ENCODE peak calls at places on chromosomes 5 and 9, in nine cellular contexts. One of them, this sample, is unnamed.

GRCh38 chr5:141734501-141735231 is 52.6 kb upstream of the ARAP3 start:
- DNase-seq in anterior cingulate cortex: no peak
- DNase-seq in stimulated activated CD8-positive, alpha-beta memory T cell treated with anti-CD3 and anti-CD28 coated beads, Interleukin-2, amount 100 ng/mL, for 1 hour: no peak
- DNase-seq in stimulated activated CD4-positive, alpha-beta T cell treated with anti-CD3 and anti-CD28 coated beads, Interleukin-2, amount 100 ng/mL, for 24 hours: peak
- DNase-seq in CD8-positive, alpha-beta T cell: no peak
- DNase-seq in Right ventricle myocardium superior: no peak
- DNase-seq in astrocyte of the spinal cord: peak
- DNase-seq in fibroblast of lung: peak
- DNase-seq in amniotic epithelial cell: peak
- DNase-seq in this sample: no peak

GRCh38 chr9:87662808-87663528 is 63.0 kb upstream of the CTSL start:
- DNase-seq in anterior cingulate cortex: no peak
- DNase-seq in stimulated activated CD8-positive, alpha-beta memory T cell treated with anti-CD3 and anti-CD28 coated beads, Interleukin-2, amount 100 ng/mL, for 1 hour: no peak
- DNase-seq in stimulated activated CD4-positive, alpha-beta T cell treated with anti-CD3 and anti-CD28 coated beads, Interleukin-2, amount 100 ng/mL, for 24 hours: peak
- DNase-seq in CD8-positive, alpha-beta T cell: no peak
- DNase-seq in Right ventricle myocardium superior: peak
- DNase-seq in astrocyte of the spinal cord: peak
- DNase-seq in fibroblast of lung: peak
- DNase-seq in amniotic epithelial cell: peak
- DNase-seq in this sample: no peak

GRCh38 chr5:135534609-135535419 is 950 bp downstream of the NEUROG1 start:
- DNase-seq in anterior cingulate cortex: no peak
- DNase-seq in stimulated activated CD8-positive, alpha-beta memory T cell treated with anti-CD3 and anti-CD28 coated beads, Interleukin-2, amount 100 ng/mL, for 1 hour: no peak
- DNase-seq in stimulated activated CD4-positive, alpha-beta T cell treated with anti-CD3 and anti-CD28 coated beads, Interleukin-2, amount 100 ng/mL, for 24 hours: no peak
- DNase-seq in CD8-positive, alpha-beta T cell: no peak
- DNase-seq in Right ventricle myocardium superior: no peak
- DNase-seq in astrocyte of the spinal cord: no peak
- DNase-seq in fibroblast of lung: no peak
- DNase-seq in amniotic epithelial cell: no peak
- DNase-seq in this sample: no peak

GRCh38 chr5:170357853-170358497 is 31.2 kb downstream of the KCNMB1 start:
- DNase-seq in anterior cingulate cortex: no peak
- DNase-seq in stimulated activated CD8-positive, alpha-beta memory T cell treated with anti-CD3 and anti-CD28 coated beads, Interleukin-2, amount 100 ng/mL, for 1 hour: no peak
- DNase-seq in stimulated activated CD4-positive, alpha-beta T cell treated with anti-CD3 and anti-CD28 coated beads, Interleukin-2, amount 100 ng/mL, for 24 hours: no peak
- DNase-seq in CD8-positive, alpha-beta T cell: no peak
- DNase-seq in Right ventricle myocardium superior: peak
- DNase-seq in astrocyte of the spinal cord: no peak
- DNase-seq in fibroblast of lung: no peak
- DNase-seq in amniotic epithelial cell: no peak
- DNase-seq in this sample: no peak

GRCh38 chr5:136070486-136071285 is 41.9 kb downstream of the TGFBI start:
- DNase-seq in anterior cingulate cortex: no peak
- DNase-seq in stimulated activated CD8-positive, alpha-beta memory T cell treated with anti-CD3 and anti-CD28 coated beads, Interleukin-2, amount 100 ng/mL, for 1 hour: no peak
- DNase-seq in stimulated activated CD4-positive, alpha-beta T cell treated with anti-CD3 and anti-CD28 coated beads, Interleukin-2, amount 100 ng/mL, for 24 hours: no peak
- DNase-seq in CD8-positive, alpha-beta T cell: no peak
- DNase-seq in Right ventricle myocardium superior: no peak
- DNase-seq in astrocyte of the spinal cord: no peak
- DNase-seq in fibroblast of lung: no peak
- DNase-seq in amniotic epithelial cell: no peak
- DNase-seq in this sample: no peak

GRCh38 chr9:109283012-109283411 is 37.8 kb downstream of the EPB41L4B start:
- DNase-seq in anterior cingulate cortex: no peak
- DNase-seq in stimulated activated CD8-positive, alpha-beta memory T cell treated with anti-CD3 and anti-CD28 coated beads, Interleukin-2, amount 100 ng/mL, for 1 hour: no peak
- DNase-seq in stimulated activated CD4-positive, alpha-beta T cell treated with anti-CD3 and anti-CD28 coated beads, Interleukin-2, amount 100 ng/mL, for 24 hours: no peak
- DNase-seq in CD8-positive, alpha-beta T cell: no peak
- DNase-seq in Right ventricle myocardium superior: no peak
- DNase-seq in astrocyte of the spinal cord: no peak
- DNase-seq in fibroblast of lung: no peak
- DNase-seq in amniotic epithelial cell: no peak
- DNase-seq in this sample: no peak

GRCh38 chr5:57566914-57567313 is 84.3 kb upstream of the ACTBL2 start:
- DNase-seq in anterior cingulate cortex: no peak
- DNase-seq in stimulated activated CD8-positive, alpha-beta memory T cell treated with anti-CD3 and anti-CD28 coated beads, Interleukin-2, amount 100 ng/mL, for 1 hour: no peak
- DNase-seq in stimulated activated CD4-positive, alpha-beta T cell treated with anti-CD3 and anti-CD28 coated beads, Interleukin-2, amount 100 ng/mL, for 24 hours: no peak
- DNase-seq in CD8-positive, alpha-beta T cell: no peak
- DNase-seq in Right ventricle myocardium superior: no peak
- DNase-seq in astrocyte of the spinal cord: peak
- DNase-seq in fibroblast of lung: peak
- DNase-seq in amniotic epithelial cell: peak
- DNase-seq in this sample: no peak

GRCh38 chr5:165630211-165630866 is 2124.9 kb downstream of the MAT2B start:
- DNase-seq in anterior cingulate cortex: peak
- DNase-seq in stimulated activated CD8-positive, alpha-beta memory T cell treated with anti-CD3 and anti-CD28 coated beads, Interleukin-2, amount 100 ng/mL, for 1 hour: no peak
- DNase-seq in stimulated activated CD4-positive, alpha-beta T cell treated with anti-CD3 and anti-CD28 coated beads, Interleukin-2, amount 100 ng/mL, for 24 hours: no peak
- DNase-seq in CD8-positive, alpha-beta T cell: no peak
- DNase-seq in Right ventricle myocardium superior: no peak
- DNase-seq in astrocyte of the spinal cord: peak
- DNase-seq in fibroblast of lung: peak
- DNase-seq in amniotic epithelial cell: peak
- DNase-seq in this sample: no peak

GRCh38 chr5:133227082-133227481 is 175.3 kb downstream of the HSPA4 start:
- DNase-seq in anterior cingulate cortex: no peak
- DNase-seq in stimulated activated CD8-positive, alpha-beta memory T cell treated with anti-CD3 and anti-CD28 coated beads, Interleukin-2, amount 100 ng/mL, for 1 hour: no peak
- DNase-seq in stimulated activated CD4-positive, alpha-beta T cell treated with anti-CD3 and anti-CD28 coated beads, Interleukin-2, amount 100 ng/mL, for 24 hours: no peak
- DNase-seq in CD8-positive, alpha-beta T cell: no peak
- DNase-seq in Right ventricle myocardium superior: no peak
- DNase-seq in astrocyte of the spinal cord: no peak
- DNase-seq in fibroblast of lung: no peak
- DNase-seq in amniotic epithelial cell: no peak
- DNase-seq in this sample: no peak

GRCh38 chr5:1792842-1793266 is 6.8 kb downstream of the MRPL36 start:
- DNase-seq in anterior cingulate cortex: no peak
- DNase-seq in stimulated activated CD8-positive, alpha-beta memory T cell treated with anti-CD3 and anti-CD28 coated beads, Interleukin-2, amount 100 ng/mL, for 1 hour: peak
- DNase-seq in stimulated activated CD4-positive, alpha-beta T cell treated with anti-CD3 and anti-CD28 coated beads, Interleukin-2, amount 100 ng/mL, for 24 hours: peak
- DNase-seq in CD8-positive, alpha-beta T cell: peak
- DNase-seq in Right ventricle myocardium superior: peak
- DNase-seq in astrocyte of the spinal cord: peak
- DNase-seq in fibroblast of lung: peak
- DNase-seq in amniotic epithelial cell: peak
- DNase-seq in this sample: no peak

GRCh38 chr5:113900831-113901230 is 387.3 kb downstream of the YTHDC2 start:
- DNase-seq in anterior cingulate cortex: no peak
- DNase-seq in stimulated activated CD8-positive, alpha-beta memory T cell treated with anti-CD3 and anti-CD28 coated beads, Interleukin-2, amount 100 ng/mL, for 1 hour: no peak
- DNase-seq in stimulated activated CD4-positive, alpha-beta T cell treated with anti-CD3 and anti-CD28 coated beads, Interleukin-2, amount 100 ng/mL, for 24 hours: no peak
- DNase-seq in CD8-positive, alpha-beta T cell: no peak
- DNase-seq in Right ventricle myocardium superior: no peak
- DNase-seq in astrocyte of the spinal cord: no peak
- DNase-seq in fibroblast of lung: no peak
- DNase-seq in amniotic epithelial cell: no peak
- DNase-seq in this sample: no peak

GRCh38 chr9:26675055-26675454 is 217.5 kb downstream of the CAAP1 start:
- DNase-seq in anterior cingulate cortex: no peak
- DNase-seq in stimulated activated CD8-positive, alpha-beta memory T cell treated with anti-CD3 and anti-CD28 coated beads, Interleukin-2, amount 100 ng/mL, for 1 hour: no peak
- DNase-seq in stimulated activated CD4-positive, alpha-beta T cell treated with anti-CD3 and anti-CD28 coated beads, Interleukin-2, amount 100 ng/mL, for 24 hours: no peak
- DNase-seq in CD8-positive, alpha-beta T cell: no peak
- DNase-seq in Right ventricle myocardium superior: no peak
- DNase-seq in astrocyte of the spinal cord: peak
- DNase-seq in fibroblast of lung: peak
- DNase-seq in amniotic epithelial cell: no peak
- DNase-seq in this sample: no peak

GRCh38 chr9:125558453-125559084 is 148.4 kb downstream of the MAPKAP1 start:
- DNase-seq in anterior cingulate cortex: no peak
- DNase-seq in stimulated activated CD8-positive, alpha-beta memory T cell treated with anti-CD3 and anti-CD28 coated beads, Interleukin-2, amount 100 ng/mL, for 1 hour: no peak
- DNase-seq in stimulated activated CD4-positive, alpha-beta T cell treated with anti-CD3 and anti-CD28 coated beads, Interleukin-2, amount 100 ng/mL, for 24 hours: peak
- DNase-seq in CD8-positive, alpha-beta T cell: peak
- DNase-seq in Right ventricle myocardium superior: no peak
- DNase-seq in astrocyte of the spinal cord: peak
- DNase-seq in fibroblast of lung: peak
- DNase-seq in amniotic epithelial cell: peak
- DNase-seq in this sample: peak

This sample was measured in B cell.